ENCODE peak calls at places on chromosomes 6 and 20, in eight cellular contexts. T is breast epithelium, Y is GM13977, M is BE2C, O is type B pancreatic cell, C is body of pancreas, X is stomach, B is fibroblast of lung. W is an unnamed sample.

GRCh38 chr6:143999406-143999805 is 8.7 kb downstream of the PLAGL1 start:
- DNase-seq in T (no peak), Y (no peak), M (no peak), O (no peak), C (no peak), X (no peak), B (peak), W (peak)

GRCh38 chr6:162728177-162728571 is 400 bp downstream of the PACRG start:
- DNase-seq in T (no peak), Y (no peak), M (no peak), O (no peak), C (peak), X (no peak), B (no peak), W (no peak)

GRCh38 chr6:163529605-163530004 is 115.1 kb downstream of the QKI start:
- DNase-seq in T (no peak), Y (no peak), M (no peak), O (no peak), C (no peak), X (no peak), B (peak), W (peak)

GRCh38 chr6:41449399-41450245 is 96.6 kb upstream of the FOXP4 start:
- DNase-seq in T (no peak), Y (no peak), M (peak), O (no peak), C (peak), X (peak), B (peak), W (peak)

GRCh38 chr6:143060806-143061596 is at the start of gene AIG1:
- DNase-seq in T (peak), Y (peak), M (peak), O (peak), C (peak), X (no peak), B (no peak), W (peak)

GRCh38 chr6:16296061-16296670 is 57.8 kb downstream of the GMPR start:
- DNase-seq in T (no peak), Y (no peak), M (no peak), O (no peak), C (no peak), X (no peak), B (no peak), W (no peak)

GRCh38 chr6:14858808-14859207 is 387.1 kb upstream of the JARID2 start:
- DNase-seq in T (no peak), Y (no peak), M (no peak), O (no peak), C (no peak), X (no peak), B (no peak), W (no peak)

GRCh38 chr6:108557494-108558371 is 3.0 kb upstream of the FOXO3 start:
- DNase-seq in T (peak), Y (peak), M (peak), O (peak), C (peak), X (peak), B (peak), W (peak)

GRCh38 chr6:116691154-116691553 is 10.1 kb downstream of the KPNA5 start:
- DNase-seq in T (no peak), Y (no peak), M (no peak), O (no peak), C (no peak), X (no peak), B (no peak), W (no peak)

GRCh38 chr6:134081506-134081905 is 29.1 kb upstream of the SLC2A12 start:
- DNase-seq in T (no peak), Y (no peak), M (no peak), O (no peak), C (no peak), X (no peak), B (no peak), W (no peak)

GRCh38 chr6:36546664-36546957 is 668 bp downstream of the STK38 start:
- DNase-seq in T (no peak), Y (no peak), M (peak), O (no peak), C (no peak), X (no peak), B (no peak), W (no peak)

GRCh38 chr6:116376149-116376548 is 5.4 kb downstream of the DSE start:
- DNase-seq in T (no peak), Y (no peak), M (no peak), O (no peak), C (no peak), X (no peak), B (no peak), W (peak)

GRCh38 chr6:33678932-33679478 is 32.5 kb downstream of the UQCC2 start:
- DNase-seq in T (no peak), Y (no peak), M (no peak), O (no peak), C (no peak), X (no peak), B (no peak), W (no peak)

GRCh38 chr6:159168536-159169192 is 536 bp upstream of the FNDC1 start:
- DNase-seq in T (no peak), Y (no peak), M (peak), O (no peak), C (no peak), X (peak), B (peak), W (no peak)

GRCh38 chr20:36144336-36144735 is 10.2 kb upstream of the EPB41L1 start:
- DNase-seq in T (no peak), Y (no peak), M (peak), O (no peak), C (no peak), X (no peak), B (no peak), W (no peak)

GRCh38 chr6:37822851-37823682 is 3.5 kb downstream of the ZFAND3 start:
- DNase-seq in T (no peak), Y (no peak), M (peak), O (no peak), C (no peak), X (peak), B (no peak), W (peak)

GRCh38 chr6:4021862-4022715 is 56.8 kb downstream of the FAM217A start:
- DNase-seq in T (no peak), Y (no peak), M (no peak), O (no peak), C (no peak), X (no peak), B (no peak), W (peak)

GRCh38 chr6:135728589-135728988 is 122.9 kb upstream of the PDE7B start:
- DNase-seq in T (no peak), Y (no peak), M (no peak), O (no peak), C (no peak), X (no peak), B (no peak), W (no peak)

GRCh38 chr20:38874460-38875169 is 51.6 kb upstream of the FAM83D start:
- DNase-seq in T (no peak), Y (no peak), M (no peak), O (no peak), C (no peak), X (no peak), B (no peak), W (no peak)

GRCh38 chr6:166852484-166852975 is 103.8 kb downstream of the RNASET2 start:
- DNase-seq in T (no peak), Y (no peak), M (no peak), O (no peak), C (no peak), X (no peak), B (no peak), W (no peak)

GRCh38 chr20:10157539-10157938 is 61.1 kb upstream of the SNAP25 start:
- DNase-seq in T (no peak), Y (no peak), M (no peak), O (no peak), C (no peak), X (no peak), B (no peak), W (no peak)

GRCh38 chr20:43670423-43670822 is 3.5 kb downstream of the MYBL2 start:
- DNase-seq in T (no peak), Y (no peak), M (no peak), O (no peak), C (no peak), X (no peak), B (no peak), W (no peak)

GRCh38 chr20:45337367-45338120 is 10.7 kb downstream of the SDC4 start:
- DNase-seq in T (peak), Y (no peak), M (no peak), O (no peak), C (peak), X (peak), B (peak), W (peak)

GRCh38 chr6:157445277-157445676 is 64.3 kb downstream of the ZDHHC14 start:
- DNase-seq in T (no peak), Y (no peak), M (no peak), O (no peak), C (no peak), X (no peak), B (no peak), W (no peak)

GRCh38 chr6:70282906-70283461 is 19.9 kb downstream of the COL9A1 start:
- DNase-seq in T (no peak), Y (no peak), M (no peak), O (no peak), C (no peak), X (no peak), B (no peak), W (no peak)

GRCh38 chr6:119158057-119158848 is 79.8 kb upstream of the FAM184A start:
- DNase-seq in T (peak), Y (no peak), M (no peak), O (no peak), C (no peak), X (no peak), B (peak), W (no peak)

GRCh38 chr6:16468991-16469615 is 230.7 kb downstream of the GMPR start:
- DNase-seq in T (no peak), Y (no peak), M (no peak), O (no peak), C (no peak), X (no peak), B (no peak), W (no peak)

GRCh38 chr6:127515234-127515793 is 3.8 kb downstream of the MTCL3 start:
- DNase-seq in T (no peak), Y (peak), M (no peak), O (no peak), C (no peak), X (no peak), B (peak), W (no peak)

GRCh38 chr6:52672422-52673025 is 1.6 kb downstream of the TMEM14A start:
- DNase-seq in T (no peak), Y (no peak), M (no peak), O (no peak), C (peak), X (no peak), B (no peak), W (peak)

GRCh38 chr6:7568021-7568420 is 22.0 kb upstream of the SNRNP48 start:
- DNase-seq in T (no peak), Y (no peak), M (no peak), O (no peak), C (no peak), X (no peak), B (no peak), W (no peak)

GRCh38 chr6:168468046-168468445 is 27.1 kb downstream of the SMOC2 start:
- DNase-seq in T (no peak), Y (no peak), M (no peak), O (no peak), C (no peak), X (no peak), B (no peak), W (no peak)

GRCh38 chr6:23783901-23784300 is 342.1 kb upstream of the NRSN1 start:
- DNase-seq in T (no peak), Y (no peak), M (no peak), O (no peak), C (no peak), X (no peak), B (no peak), W (no peak)

GRCh38 chr6:28742668-28743270 is 181.0 kb downstream of the TRIM27 start:
- DNase-seq in T (no peak), Y (no peak), M (peak), O (no peak), C (no peak), X (no peak), B (peak), W (peak)

GRCh38 chr6:168341280-168341679 is 21.7 kb upstream of the DACT2 start:
- DNase-seq in T (no peak), Y (no peak), M (no peak), O (no peak), C (no peak), X (no peak), B (no peak), W (no peak)

GRCh38 chr6:144797881-144798589 is 512.9 kb downstream of the UTRN start:
- DNase-seq in T (no peak), Y (no peak), M (no peak), O (no peak), C (no peak), X (no peak), B (peak), W (peak)

GRCh38 chr6:3370361-3371221 is 86.3 kb downstream of the SLC22A23 start:
- DNase-seq in T (no peak), Y (no peak), M (no peak), O (no peak), C (peak), X (no peak), B (no peak), W (no peak)

GRCh38 chr20:58175425-58175824 is 53.0 kb downstream of the ANKRD60 start:
- DNase-seq in T (no peak), Y (no peak), M (no peak), O (no peak), C (no peak), X (no peak), B (no peak), W (no peak)
- TF ChIP-seq CTCF in T (no peak), Y (no peak), M (peak), O (no peak), C (no peak), X (no peak), B (no peak), W (no peak)

DNA sequence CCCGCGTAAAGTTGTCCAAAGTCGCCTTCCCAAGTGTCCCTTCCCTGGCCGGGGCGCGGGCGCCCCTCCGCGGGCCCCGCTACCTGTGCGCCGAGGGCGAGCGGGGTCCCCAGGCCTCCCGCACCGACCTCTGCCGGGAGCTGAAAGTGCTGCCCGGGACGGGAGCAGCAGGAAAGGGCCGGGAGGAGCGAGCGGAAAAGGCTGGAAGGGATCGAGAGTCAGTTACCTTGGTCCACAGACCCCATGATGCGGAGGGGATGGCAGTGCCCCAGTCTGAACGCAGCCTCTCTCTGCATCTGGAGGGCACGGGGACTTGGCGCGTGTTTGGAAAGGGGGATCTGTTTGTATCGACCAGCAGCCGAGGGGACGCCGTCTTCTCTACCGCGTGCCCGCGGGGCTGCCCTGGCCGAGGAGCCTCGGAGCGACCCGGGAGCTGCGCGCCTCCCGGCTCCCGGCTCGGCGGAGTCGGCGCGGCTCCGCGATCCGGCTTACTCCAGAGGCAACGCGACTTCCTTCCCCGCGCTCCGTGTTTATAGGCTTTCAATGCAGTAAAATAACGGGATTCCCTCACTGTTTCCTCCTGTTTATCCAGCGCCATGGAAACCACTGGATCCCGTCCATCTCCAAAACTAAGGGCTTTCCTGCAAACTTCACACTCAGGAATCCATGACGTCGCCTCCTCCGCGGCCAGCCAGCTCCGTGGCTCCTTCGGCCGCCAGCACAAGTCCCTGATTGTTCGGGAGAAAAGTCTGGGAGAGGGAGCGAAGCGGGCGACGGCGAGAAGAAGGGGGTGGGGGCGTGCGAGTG is 20.0 kb upstream of the NFATC2 start:
- DNase-seq in T (peak), Y (peak), M (peak), O (peak), C (peak), X (peak), B (peak), W (peak)
- TF ChIP-seq CTCF in T (no peak), Y (no peak), M (no peak), O (no peak), C (peak), X (no peak), B (no peak), W (no peak)

DNA sequence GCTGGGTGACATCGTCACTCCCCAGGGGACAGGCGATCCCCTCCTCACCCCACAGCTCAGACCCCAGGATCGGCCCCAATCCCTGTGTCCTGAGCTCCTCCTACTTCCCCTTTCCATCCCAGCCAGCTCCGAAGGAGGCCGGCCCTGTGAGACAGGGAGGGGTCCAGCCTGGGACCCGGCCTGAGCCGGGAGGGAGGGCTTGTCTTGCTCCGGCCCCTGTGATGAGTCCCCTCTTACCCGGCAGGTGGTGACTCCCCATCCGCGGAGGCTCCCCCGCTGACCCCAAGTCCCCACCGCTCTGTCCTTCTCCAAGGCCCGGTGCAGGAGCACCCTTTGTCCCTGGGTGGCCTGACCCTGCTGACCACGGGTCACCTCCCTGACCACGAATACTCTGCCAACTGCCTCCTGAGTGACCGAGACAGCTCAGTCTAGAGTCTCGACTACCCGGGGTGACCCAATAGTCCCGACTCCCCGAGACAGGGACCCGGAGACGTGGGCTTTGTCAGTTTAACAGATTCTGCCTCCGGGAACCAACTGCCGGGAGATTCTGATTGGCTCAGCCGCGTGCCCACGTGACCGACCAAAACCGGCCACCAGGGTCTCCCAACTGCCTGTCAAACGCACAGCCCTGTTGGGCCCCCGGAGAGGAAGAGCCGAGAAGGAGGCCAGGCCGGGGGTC is 187.4 kb upstream of the PROKR2 start:
- DNase-seq in T (no peak), Y (peak), M (peak), O (no peak), C (peak), X (no peak), B (peak), W (no peak)
- TF ChIP-seq CTCF in T (peak), Y (no peak), M (peak), O (no peak), C (peak), X (no peak), B (no peak), W (no peak)

GRCh38 chr20:22387452-22387851 is 196.9 kb downstream of the FOXA2 start:
- DNase-seq in T (no peak), Y (no peak), M (no peak), O (no peak), C (no peak), X (no peak), B (no peak), W (no peak)

GRCh38 chr20:22383156-22383555 is 201.2 kb downstream of the FOXA2 start:
- DNase-seq in T (no peak), Y (no peak), M (no peak), O (no peak), C (no peak), X (no peak), B (no peak), W (no peak)

GRCh38 chr20:22384978-22385377 is 199.4 kb downstream of the FOXA2 start:
- DNase-seq in T (no peak), Y (no peak), M (no peak), O (no peak), C (no peak), X (no peak), B (no peak), W (no peak)

GRCh38 chr20:22386300-22386623 is 198.1 kb downstream of the FOXA2 start:
- DNase-seq in T (no peak), Y (no peak), M (no peak), O (no peak), C (no peak), X (no peak), B (no peak), W (no peak)

DNA sequence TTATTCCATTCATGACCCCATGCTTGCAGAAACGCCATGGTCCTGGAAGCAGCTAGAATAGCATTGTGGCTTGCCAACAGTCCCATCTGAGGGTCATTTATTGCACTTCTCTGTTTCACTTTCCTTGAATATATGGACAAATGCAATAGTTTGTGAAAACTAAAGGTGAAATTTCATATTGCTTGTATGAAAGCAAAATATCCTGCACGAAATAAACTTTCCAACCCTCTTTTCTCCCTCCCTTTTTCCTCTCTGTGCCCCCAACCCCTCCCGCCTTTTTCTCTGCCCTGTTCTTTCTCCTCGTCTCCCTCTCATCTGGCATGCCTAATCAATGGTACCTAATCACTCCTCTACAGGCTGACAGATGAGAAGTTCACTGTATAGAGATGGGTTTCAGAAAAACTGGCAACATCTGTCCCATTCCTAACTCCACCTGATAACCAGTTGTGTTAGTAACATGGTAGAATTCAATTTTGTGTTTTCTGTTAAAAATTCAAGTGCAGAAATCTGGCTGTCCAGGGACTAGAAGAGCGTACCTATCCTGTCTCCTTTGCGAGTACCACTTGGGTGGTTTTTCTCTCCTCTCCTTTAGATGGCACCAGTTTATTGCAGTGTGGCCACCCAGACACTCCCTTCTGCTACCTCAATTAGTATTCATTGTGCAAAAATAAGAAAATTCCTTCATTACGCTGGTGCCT is 198.6 kb downstream of the FOXA2 start:
- DNase-seq in T (no peak), Y (no peak), M (no peak), O (no peak), C (peak), X (peak), B (no peak), W (peak)
- TF ChIP-seq CTCF in T (no peak), Y (no peak), M (no peak), O (peak), C (peak), X (no peak), B (no peak), W (peak)

GRCh38 chr6:42963855-42964605 is 3.5 kb downstream of the GNMT start:
- DNase-seq in T (no peak), Y (no peak), M (peak), O (no peak), C (peak), X (no peak), B (peak), W (peak)
- TF ChIP-seq CTCF in T (no peak), Y (peak), M (peak), O (peak), C (peak), X (no peak), B (peak), W (no peak)

GRCh38 chr20:49560646-49561045 is 7.3 kb downstream of the PTGIS start:
- DNase-seq in T (no peak), Y (no peak), M (no peak), O (no peak), C (no peak), X (peak), B (no peak), W (no peak)

GRCh38 chr20:49561806-49562205 is 6.1 kb downstream of the PTGIS start:
- DNase-seq in T (no peak), Y (no peak), M (no peak), O (no peak), C (no peak), X (no peak), B (no peak), W (no peak)

GRCh38 chr20:49562341-49563014 is 5.5 kb downstream of the PTGIS start:
- DNase-seq in T (peak), Y (no peak), M (no peak), O (no peak), C (peak), X (peak), B (peak), W (peak)

GRCh38 chr20:49560186-49560585 is 7.8 kb downstream of the PTGIS start:
- DNase-seq in T (no peak), Y (no peak), M (no peak), O (no peak), C (no peak), X (no peak), B (no peak), W (no peak)

GRCh38 chr20:49561256-49561655 is 6.7 kb downstream of the PTGIS start:
- DNase-seq in T (no peak), Y (no peak), M (no peak), O (no peak), C (no peak), X (peak), B (no peak), W (no peak)
- TF ChIP-seq CTCF in T (no peak), Y (no peak), M (no peak), O (no peak), C (no peak), X (no peak), B (no peak), W (no peak)